ENCODE peak calls at places on chromosomes 4 and X, in four cellular contexts. M is mesendoderm, C is BE2C, F is esophagus muscularis mucosa. D is an unnamed sample.
A peak's percentile ranks its signal among the peaks of the same experiment; 100 is the strongest.

GRCh38 chrX:47864785-47865184 is 28.1 kb downstream of the ZNF81 start:
- DNase-seq in M (no peak), C (no peak), F (no peak), D (no peak)

GRCh38 chr4:19832388-19832787 is 419.3 kb upstream of the SLIT2 start:
- DNase-seq in M (no peak), C (no peak), F (no peak), D (no peak)

GRCh38 chrX:67523002-67523711 is 20.7 kb upstream of the AR start:
- DNase-seq in M (no peak), C (no peak), F (no peak), D (no peak)

GRCh38 chrX:24245201-24245600 is 68.7 kb downstream of the SUPT20HL2 start:
- DNase-seq in M (peak; percentile 88), C (no peak), F (no peak), D (no peak)

GRCh38 chrX:110866421-110866820 is 70.8 kb upstream of the CHRDL1 start:
- DNase-seq in M (no peak), C (no peak), F (no peak), D (no peak)

GRCh38 chrX:85980286-85980685 is 67.1 kb downstream of the CHM start:
- DNase-seq in M (no peak), C (no peak), F (no peak), D (no peak)

GRCh38 chrX:87975365-87975764 is 457.8 kb downstream of the KLHL4 start:
- DNase-seq in M (no peak), C (no peak), F (no peak), D (no peak)

GRCh38 chrX:130330706-130331105 is 9.0 kb upstream of the SLC25A14 start:
- DNase-seq in M (peak; percentile 80), C (peak; percentile 51), F (no peak), D (peak; percentile 65)

GRCh38 chrX:135931644-135932487 is 38.4 kb downstream of the SAGE1 start:
- DNase-seq in M (peak; percentile 47), C (peak; percentile 54), F (no peak), D (peak; percentile 42)

GRCh38 chr4:26321326-26322276 is 787 bp downstream of the RBPJ start:
- DNase-seq in M (peak; percentile 68), C (peak; percentile 56), F (no peak), D (peak; percentile 15)

GRCh38 chr4:87097075-87097474 is 123.3 kb downstream of the KLHL8 start:
- DNase-seq in M (peak; percentile 95), C (no peak), F (no peak), D (no peak)

GRCh38 chrX:151873096-151873495 is 39.6 kb upstream of the MAGEA4 start:
- DNase-seq in M (no peak), C (no peak), F (no peak), D (no peak)

GRCh38 chrX:40877869-40878268 is 142.5 kb upstream of the MED14 start:
- DNase-seq in M (no peak), C (no peak), F (no peak), D (peak; percentile 2)

GRCh38 chrX:41857670-41858069 is 65.7 kb downstream of the CASK start:
- DNase-seq in M (no peak), C (no peak), F (no peak), D (no peak)

GRCh38 chrX:68832101-68832416 is 3.2 kb downstream of the EFNB1 start:
- DNase-seq in M (peak; percentile 58), C (no peak), F (no peak), D (no peak)

GRCh38 chr4:53365121-53365485 is 758 bp downstream of the SCFD2 start:
- DNase-seq in M (peak; percentile 21), C (peak; percentile 40), F (no peak), D (peak; percentile 17)

GRCh38 chr4:181194096-181194495 is 1049.1 kb upstream of the TENM3 start:
- DNase-seq in M (peak; percentile 63), C (no peak), F (no peak), D (no peak)

GRCh38 chrX:23548164-23548563 is 119.1 kb upstream of the PRDX4 start:
- DNase-seq in M (no peak), C (no peak), F (no peak), D (no peak)

GRCh38 chrX:153530411-153531145 is 13.1 kb downstream of the ATP2B3 start:
- DNase-seq in M (no peak), C (no peak), F (no peak), D (no peak)

GRCh38 chrX:153662266-153662665 is 11.3 kb downstream of the PNCK start:
- DNase-seq in M (peak; percentile 64), C (peak; percentile 68), F (no peak), D (peak; percentile 63)

GRCh38 chr4:38069271-38069760 is 109.1 kb downstream of the PTTG2 start:
- DNase-seq in M (peak; percentile 90), C (no peak), F (peak; percentile 37), D (peak; percentile 56)

GRCh38 chrX:80139564-80139963 is 125.0 kb downstream of the TBX22 start:
- DNase-seq in M (peak; percentile 24), C (no peak), F (no peak), D (no peak)

GRCh38 chr4:13543648-13544555 is at the start of gene NKX3-2:
- DNase-seq in M (no peak), C (no peak), F (peak; percentile 75), D (peak; percentile 49)

GRCh38 chrX:14529288-14529989 is at the start of gene GLRA2:
- DNase-seq in M (peak; percentile 62), C (no peak), F (no peak), D (peak; percentile 12)

GRCh38 chrX:41148553-41148952 is 63.3 kb downstream of the USP9X start:
- DNase-seq in M (no peak), C (no peak), F (no peak), D (no peak)

GRCh38 chr4:122548452-122548851 is 72.4 kb downstream of the IL21 start:
- DNase-seq in M (peak; percentile 69), C (no peak), F (no peak), D (no peak)

GRCh38 chr4:8197521-8197920 is 1.6 kb upstream of the SH3TC1 start:
- DNase-seq in M (no peak), C (no peak), F (no peak), D (no peak)
- H3K4me1 ChIP-seq in M (no peaks in the 10 kb centered on the region), C (peaks cover 42% of the 10 kb centered on the region), F (peaks cover 67% of the 10 kb centered on the region), D (peaks cover 55% of the 10 kb centered on the region)

GRCh38 chr4:10104211-10104990 is 12.2 kb downstream of the WDR1 start:
- DNase-seq in M (no peak), C (no peak), F (no peak), D (no peak)
- H3K4me1 ChIP-seq in M (no peaks in the 10 kb centered on the region), C (no peaks in the 10 kb centered on the region), F (peaks cover 100% of the 10 kb centered on the region), D (no peaks in the 10 kb centered on the region)

DNA sequence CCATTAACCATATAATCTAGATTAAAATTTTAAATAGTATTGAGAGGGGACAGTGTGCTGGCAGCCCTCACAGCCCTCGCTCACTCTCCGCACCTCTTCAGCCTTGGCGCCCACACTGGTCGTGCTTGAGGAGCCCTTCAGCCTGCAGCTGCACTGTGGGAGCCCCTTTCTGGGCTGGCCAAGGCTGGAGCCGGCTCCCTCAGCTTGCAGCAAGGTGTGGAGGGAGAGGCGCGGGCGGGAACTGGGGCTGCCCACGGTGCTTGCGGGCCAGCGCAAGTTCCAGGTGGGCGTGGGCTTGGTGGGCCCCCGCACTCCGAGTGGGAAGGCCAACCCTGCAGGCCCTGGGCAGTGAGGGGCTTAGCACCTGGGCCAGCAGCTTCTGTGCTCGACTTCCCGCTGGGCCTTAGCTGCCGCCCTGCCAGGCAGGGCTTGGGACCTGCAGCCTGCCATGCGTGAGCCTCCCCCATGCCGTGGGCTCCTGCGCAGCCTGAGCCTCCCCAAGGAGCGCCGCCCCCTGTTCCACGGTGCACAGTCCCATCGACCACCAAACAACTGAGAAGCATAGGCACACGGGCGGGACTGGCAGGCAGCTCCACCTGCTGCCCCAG is 32.8 kb upstream of the CFAP299 start:
- DNase-seq in M (no peak), C (no peak), F (no peak), D (no peak)
- H3K4me1 ChIP-seq in M (peaks cover 3% of the 10 kb centered on the region), C (no peaks in the 10 kb centered on the region), F (peaks cover 15% of the 10 kb centered on the region), D (no peaks in the 10 kb centered on the region)

DNA sequence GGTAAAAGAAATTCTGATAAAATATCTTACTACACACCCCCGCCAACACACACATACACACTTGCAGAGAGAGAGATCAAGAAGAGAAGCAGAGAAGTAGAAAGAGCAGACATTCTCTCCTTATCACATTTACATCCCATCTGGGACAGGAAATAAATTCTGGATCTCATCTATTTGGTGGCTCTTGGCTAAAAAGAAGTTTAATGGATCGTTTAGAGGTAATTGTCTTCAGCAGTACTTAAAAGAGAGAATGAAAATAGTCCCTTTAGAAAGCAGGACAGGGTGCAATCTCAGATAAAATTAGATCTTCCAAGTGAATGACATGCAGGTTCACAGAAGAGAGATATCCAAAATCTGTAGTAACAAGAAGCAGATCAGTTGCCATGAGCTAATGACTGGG is 1392.5 kb downstream of the RAPGEF2 start:
- DNase-seq in M (no peak), C (peak; percentile 16), F (no peak), D (no peak)
- H3K4me1 ChIP-seq in M (no peaks in the 10 kb centered on the region), C (peaks cover 9% of the 10 kb centered on the region), F (no peaks in the 10 kb centered on the region), D (peaks cover 21% of the 10 kb centered on the region)

GRCh38 chr4:89300490-89300889 is 7.1 kb downstream of the GPRIN3 start:
- DNase-seq in M (no peak), C (no peak), F (no peak), D (no peak)
- H3K4me1 ChIP-seq in M (no peaks in the 10 kb centered on the region), C (no peaks in the 10 kb centered on the region), F (peaks cover 14% of the 10 kb centered on the region), D (peaks cover 9% of the 10 kb centered on the region)

GRCh38 chr4:8598391-8599090 is 6.0 kb downstream of the CPZ start:
- DNase-seq in M (no peak), C (no peak), F (no peak), D (no peak)

GRCh38 chr4:8597791-8598190 is 5.2 kb downstream of the CPZ start:
- DNase-seq in M (no peak), C (no peak), F (no peak), D (no peak)

GRCh38 chr4:8599091-8599460 is 6.5 kb downstream of the CPZ start:
- DNase-seq in M (no peak), C (no peak), F (no peak), D (no peak)

GRCh38 chr4:8596891-8597290 is 4.3 kb downstream of the CPZ start:
- DNase-seq in M (no peak), C (no peak), F (no peak), D (no peak)

GRCh38 chr4:8597319-8597718 is 4.8 kb downstream of the CPZ start:
- DNase-seq in M (no peak), C (peak; percentile 74), F (no peak), D (no peak)
- H3K4me1 ChIP-seq in M (peaks cover 6% of the 10 kb centered on the region), C (no peaks in the 10 kb centered on the region), F (peaks cover 20% of the 10 kb centered on the region), D (peaks cover 12% of the 10 kb centered on the region)

D was measured in Caco-2.